ENCODE peak calls at places on chromosome X, in four cellular contexts. H is NCI-H2081; M is stimulated activated CD4-positive, alpha-beta T cell treated with anti-CD3 and anti-CD28 coated beads, Interleukin-15, amount 100 ng/mL, for 1 hour; Y is natural killer cell treated with Interleukin-12 subunit alpha and Interleukin-12 subunit beta and Interleukin-15 and Interleukin-18, amount 100 ng/mL, for 72 hours. F is an unnamed sample.

GRCh38 chrX:46211079-46211478 is 334.1 kb downstream of the ZNF674 start:
- DNase-seq in H (no peak), M (no peak), Y (no peak), F (no peak)

GRCh38 chrX:68936608-68937007 is 107.8 kb downstream of the EFNB1 start:
- DNase-seq in H (no peak), M (no peak), Y (no peak), F (no peak)

GRCh38 chrX:24242649-24243556 is 71.0 kb downstream of the SUPT20HL2 start:
- DNase-seq in H (no peak), M (no peak), Y (no peak), F (no peak)

GRCh38 chrX:19893722-19894121 is 6.3 kb upstream of the SH3KBP1 start:
- DNase-seq in H (no peak), M (no peak), Y (no peak), F (no peak)

GRCh38 chrX:121876316-121876715 is 828.9 kb downstream of the GLUD2 start:
- DNase-seq in H (no peak), M (no peak), Y (no peak), F (no peak)

GRCh38 chrX:118541482-118541881 is 45.9 kb downstream of the DOCK11 start:
- DNase-seq in H (no peak), M (no peak), Y (no peak), F (no peak)

GRCh38 chrX:13013353-13014110 is 30.9 kb downstream of the FAM9C start:
- DNase-seq in H (no peak), M (no peak), Y (no peak), F (no peak)

GRCh38 chrX:42694260-42694815 is 83.6 kb downstream of the PPP1R2C start:
- DNase-seq in H (no peak), M (no peak), Y (no peak), F (no peak)

GRCh38 chrX:67288958-67289641 is 254.7 kb upstream of the AR start:
- DNase-seq in H (no peak), M (no peak), Y (no peak), F (no peak)

GRCh38 chrX:2325076-2325784 is 175.5 kb downstream of the DHRSX start:
- DNase-seq in H (no peak), M (no peak), Y (peak; percentile 69), F (no peak)

GRCh38 chrX:69015564-69016218 is 149.6 kb downstream of the PJA1 start:
- DNase-seq in H (no peak), M (no peak), Y (no peak), F (no peak)

GRCh38 chrX:123884809-123885408 is 25.1 kb downstream of the XIAP start:
- DNase-seq in H (peak; percentile 73), M (no peak), Y (no peak), F (no peak)

GRCh38 chrX:43456056-43456455 is 200.0 kb upstream of the MAOA start:
- DNase-seq in H (no peak), M (no peak), Y (no peak), F (no peak)

GRCh38 chrX:153032397-153033118 is 23.7 kb upstream of the PNMA3 start:
- DNase-seq in H (peak; percentile 25), M (peak; percentile 55), Y (peak; percentile 78), F (peak; percentile 79)

GRCh38 chrX:27078371-27078770 is 384.8 kb downstream of the PPP4R3C start:
- DNase-seq in H (no peak), M (no peak), Y (no peak), F (no peak)

GRCh38 chrX:734411-734810 is 103.8 kb downstream of the SHOX start:
- DNase-seq in H (no peak), M (no peak), Y (no peak), F (no peak)

GRCh38 chrX:139949703-139950102 is 15.6 kb downstream of the CXorf66 start:
- DNase-seq in H (no peak), M (no peak), Y (no peak), F (no peak)

GRCh38 chrX:7086384-7086783 is 61.1 kb upstream of the STS start:
- DNase-seq in H (no peak), M (no peak), Y (no peak), F (no peak)

GRCh38 chrX:15838017-15838416 is 16.6 kb downstream of the AP1S2 start:
- DNase-seq in H (no peak), M (no peak), Y (no peak), F (no peak)

GRCh38 chrX:71604796-71605568 is 13.3 kb downstream of the CXCR3 start:
- DNase-seq in H (no peak), M (no peak), Y (no peak), F (no peak)

GRCh38 chrX:112822892-112823291 is 17.7 kb downstream of the AMOT start:
- DNase-seq in H (no peak), M (no peak), Y (no peak), F (no peak)

GRCh38 chrX:69015156-69015555 is 150.1 kb downstream of the PJA1 start:
- DNase-seq in H (no peak), M (no peak), Y (no peak), F (peak; percentile 28)

GRCh38 chrX:154600962-154601374 is 16.0 kb downstream of the CTAG1A start:
- DNase-seq in H (no peak), M (no peak), Y (peak; percentile 22), F (no peak)

GRCh38 chrX:30973784-30974427 is 84.9 kb upstream of the TAB3 start:
- DNase-seq in H (no peak), M (no peak), Y (no peak), F (no peak)

GRCh38 chrX:53695901-53696300 is 9.4 kb upstream of the HUWE1 start:
- DNase-seq in H (no peak), M (no peak), Y (no peak), F (no peak)

GRCh38 chrX:13069771-13070410 is 25.5 kb upstream of the FAM9C start:
- DNase-seq in H (no peak), M (no peak), Y (no peak), F (no peak)

GRCh38 chrX:42290608-42291007 is 367.3 kb upstream of the CASK start:
- DNase-seq in H (no peak), M (no peak), Y (no peak), F (no peak)

GRCh38 chrX:16946971-16947562 is 609 bp downstream of the REPS2 start:
- DNase-seq in H (no peak), M (no peak), Y (no peak), F (peak; percentile 46)

GRCh38 chrX:31435592-31435991 is 363.8 kb upstream of the FTHL17 start:
- DNase-seq in H (no peak), M (no peak), Y (no peak), F (no peak)

GRCh38 chrX:105552395-105552794 is 269.9 kb upstream of the NRK start:
- DNase-seq in H (no peak), M (no peak), Y (no peak), F (no peak)

GRCh38 chrX:2697306-2697705 is 6.2 kb downstream of the CD99 start:
- DNase-seq in H (no peak), M (no peak), Y (no peak), F (no peak)

GRCh38 chrX:22589845-22590244 is 317.1 kb downstream of the CBLL2 start:
- DNase-seq in H (no peak), M (no peak), Y (no peak), F (no peak)

GRCh38 chrX:9352683-9353430 is 112.0 kb upstream of the TBL1X start:
- DNase-seq in H (no peak), M (no peak), Y (peak; percentile 85), F (no peak)

GRCh38 chrX:8988456-8988855 is 45.5 kb downstream of the FAM9B start:
- DNase-seq in H (no peak), M (no peak), Y (no peak), F (no peak)

F was measured in mesothelial cell of epicardium.